ENCODE peak calls at places on chromosome 1, in four cellular contexts. One of them, this sample, is unnamed.

GRCh38 chr1:228064296-228064695 is 18.2 kb upstream of the ARF1 start:
- DNase-seq in pancreas: no peak
- DNase-seq in effector memory CD4-positive, alpha-beta T cell: no peak
- DNase-seq in HL-60: no peak
- DNase-seq in this sample: no peak

GRCh38 chr1:45243476-45244343 is 37.3 kb upstream of the ZSWIM5 start:
- DNase-seq in pancreas: no peak
- DNase-seq in HL-60: no peak
- DNase-seq in effector memory CD4-positive, alpha-beta T cell: no peak
- DNase-seq in this sample: no peak

GRCh38 chr1:13541435-13542215 is 27.8 kb upstream of the LRRC38 start:
- DNase-seq in pancreas: no peak
- DNase-seq in effector memory CD4-positive, alpha-beta T cell: no peak
- DNase-seq in HL-60: no peak
- DNase-seq in this sample: no peak

GRCh38 chr1:85047472-85048295 is 616 bp downstream of the MCOLN3 start:
- DNase-seq in pancreas: peak
- DNase-seq in effector memory CD4-positive, alpha-beta T cell: no peak
- DNase-seq in HL-60: no peak
- DNase-seq in this sample: no peak

GRCh38 chr1:3366181-3367051 is 88.0 kb upstream of the ARHGEF16 start:
- DNase-seq in HL-60: no peak
- DNase-seq in pancreas: no peak
- DNase-seq in effector memory CD4-positive, alpha-beta T cell: no peak
- DNase-seq in this sample: no peak

GRCh38 chr1:41365772-41366427 is 4.7 kb downstream of the FOXO6 start:
- DNase-seq in HL-60: no peak
- DNase-seq in pancreas: peak
- DNase-seq in effector memory CD4-positive, alpha-beta T cell: no peak
- DNase-seq in this sample: no peak

GRCh38 chr1:58465825-58466617 is 80.5 kb downstream of the OMA1 start:
- DNase-seq in HL-60: no peak
- DNase-seq in effector memory CD4-positive, alpha-beta T cell: no peak
- DNase-seq in pancreas: no peak
- DNase-seq in this sample: no peak

GRCh38 chr1:75130312-75130677 is 3.9 kb upstream of the LHX8 start:
- DNase-seq in HL-60: no peak
- DNase-seq in pancreas: no peak
- DNase-seq in effector memory CD4-positive, alpha-beta T cell: no peak
- DNase-seq in this sample: no peak

GRCh38 chr1:39538531-39539251 is 37.9 kb downstream of the PABPC4 start:
- DNase-seq in pancreas: no peak
- DNase-seq in HL-60: no peak
- DNase-seq in effector memory CD4-positive, alpha-beta T cell: no peak
- DNase-seq in this sample: no peak

GRCh38 chr1:98355656-98356384 is 305.7 kb upstream of the SNX7 start:
- DNase-seq in effector memory CD4-positive, alpha-beta T cell: no peak
- DNase-seq in pancreas: no peak
- DNase-seq in HL-60: no peak
- DNase-seq in this sample: peak

GRCh38 chr1:210233216-210233494 is 559 bp downstream of the SERTAD4 start:
- DNase-seq in effector memory CD4-positive, alpha-beta T cell: no peak
- DNase-seq in HL-60: no peak
- DNase-seq in pancreas: peak
- DNase-seq in this sample: no peak

GRCh38 chr1:184836934-184837698 is 82.5 kb upstream of the EDEM3 start:
- DNase-seq in effector memory CD4-positive, alpha-beta T cell: no peak
- DNase-seq in HL-60: no peak
- DNase-seq in pancreas: no peak
- DNase-seq in this sample: no peak

GRCh38 chr1:28087614-28088167 is 719 bp downstream of the EYA3 start:
- DNase-seq in effector memory CD4-positive, alpha-beta T cell: no peak
- DNase-seq in pancreas: no peak
- DNase-seq in HL-60: peak
- DNase-seq in this sample: no peak

GRCh38 chr1:196660912-196661311 is 9.1 kb downstream of the CFH start:
- DNase-seq in pancreas: no peak
- DNase-seq in effector memory CD4-positive, alpha-beta T cell: no peak
- DNase-seq in HL-60: no peak
- DNase-seq in this sample: no peak

GRCh38 chr1:236465959-236466303 is 57.9 kb upstream of the LGALS8 start:
- DNase-seq in HL-60: no peak
- DNase-seq in pancreas: no peak
- DNase-seq in effector memory CD4-positive, alpha-beta T cell: no peak
- DNase-seq in this sample: no peak

GRCh38 chr1:81478217-81478616 is 322.5 kb upstream of the ADGRL2 start:
- DNase-seq in effector memory CD4-positive, alpha-beta T cell: no peak
- DNase-seq in HL-60: no peak
- DNase-seq in pancreas: no peak
- DNase-seq in this sample: no peak

GRCh38 chr1:81472387-81472786 is 328.3 kb upstream of the ADGRL2 start:
- DNase-seq in effector memory CD4-positive, alpha-beta T cell: no peak
- DNase-seq in HL-60: no peak
- DNase-seq in pancreas: no peak
- DNase-seq in this sample: no peak

DNA sequence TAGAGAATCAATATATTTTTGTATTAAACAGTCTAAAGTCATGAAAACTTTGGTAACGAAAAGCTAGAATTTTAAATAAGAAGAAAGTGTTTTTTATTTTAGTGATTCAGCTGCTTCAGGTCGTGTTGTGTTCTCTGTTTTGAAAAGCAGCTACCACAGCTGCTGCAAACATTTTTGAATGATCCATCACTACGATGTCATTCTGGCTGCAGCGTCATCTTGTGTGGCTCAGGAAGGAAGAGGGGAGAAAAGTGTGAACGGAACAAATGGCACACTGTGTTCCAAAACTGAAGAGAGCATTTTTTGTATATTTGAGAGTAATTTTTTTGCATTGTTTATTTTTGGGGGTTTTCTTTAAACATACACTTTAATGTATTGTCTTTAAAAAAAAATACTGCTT is 323.0 kb upstream of the ADGRL2 start:
- DNase-seq in effector memory CD4-positive, alpha-beta T cell: no peak
- DNase-seq in pancreas: no peak
- DNase-seq in HL-60: no peak
- DNase-seq in this sample: peak
- H3K4me3 ChIP-seq in effector memory CD4-positive, alpha-beta T cell: no peak
- H3K4me3 ChIP-seq in pancreas: no peak
- H3K4me3 ChIP-seq in HL-60: no peak
- H3K4me3 ChIP-seq in this sample: no peak

GRCh38 chr1:93516164-93516563 is 68.2 kb downstream of the FNBP1L start:
- DNase-seq in effector memory CD4-positive, alpha-beta T cell: no peak
- DNase-seq in pancreas: no peak
- DNase-seq in HL-60: no peak
- DNase-seq in this sample: no peak

GRCh38 chr1:93518516-93518915 is 70.6 kb downstream of the FNBP1L start:
- DNase-seq in effector memory CD4-positive, alpha-beta T cell: no peak
- DNase-seq in HL-60: no peak
- DNase-seq in pancreas: no peak
- DNase-seq in this sample: no peak

GRCh38 chr1:93522721-93523120 is 74.8 kb downstream of the FNBP1L start:
- DNase-seq in HL-60: no peak
- DNase-seq in pancreas: no peak
- DNase-seq in effector memory CD4-positive, alpha-beta T cell: no peak
- DNase-seq in this sample: no peak

GRCh38 chr1:93521618-93522017 is 73.7 kb downstream of the FNBP1L start:
- DNase-seq in HL-60: no peak
- DNase-seq in pancreas: no peak
- DNase-seq in effector memory CD4-positive, alpha-beta T cell: no peak
- DNase-seq in this sample: no peak

DNA sequence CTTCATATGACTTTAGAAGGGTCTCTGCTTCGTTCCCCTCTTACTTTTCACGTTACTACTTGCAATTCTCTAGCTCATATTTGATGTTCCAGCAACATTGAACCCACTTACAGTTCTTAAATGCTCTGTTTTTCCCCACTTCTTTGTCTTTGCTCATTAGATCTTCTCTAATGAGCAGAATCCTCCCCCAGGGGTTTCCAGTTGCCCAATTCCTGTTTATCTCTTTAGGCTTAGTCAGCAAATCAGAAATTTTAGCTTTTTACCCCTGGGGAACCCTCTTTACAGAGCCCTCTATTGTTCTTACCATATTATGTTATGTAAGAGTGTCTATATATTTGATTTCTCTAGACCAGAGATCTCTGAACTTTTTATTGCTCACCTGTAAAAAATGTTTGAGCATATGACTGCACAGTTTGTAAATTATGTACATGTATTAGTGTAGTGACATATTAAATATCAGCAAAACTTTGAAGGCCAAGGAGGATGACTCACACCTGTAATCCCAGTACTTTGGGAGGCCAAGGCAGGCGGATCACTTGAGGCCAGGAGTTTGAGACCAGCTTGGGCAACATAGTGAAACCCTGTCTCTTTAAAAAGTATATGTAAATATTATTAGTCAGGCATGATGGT is 71.4 kb downstream of the FNBP1L start:
- DNase-seq in pancreas: no peak
- DNase-seq in effector memory CD4-positive, alpha-beta T cell: no peak
- DNase-seq in HL-60: no peak
- DNase-seq in this sample: no peak
- H3K4me3 ChIP-seq in pancreas: no peak
- H3K4me3 ChIP-seq in effector memory CD4-positive, alpha-beta T cell: no peak
- H3K4me3 ChIP-seq in HL-60: no peak
- H3K4me3 ChIP-seq in this sample: no peak

DNA sequence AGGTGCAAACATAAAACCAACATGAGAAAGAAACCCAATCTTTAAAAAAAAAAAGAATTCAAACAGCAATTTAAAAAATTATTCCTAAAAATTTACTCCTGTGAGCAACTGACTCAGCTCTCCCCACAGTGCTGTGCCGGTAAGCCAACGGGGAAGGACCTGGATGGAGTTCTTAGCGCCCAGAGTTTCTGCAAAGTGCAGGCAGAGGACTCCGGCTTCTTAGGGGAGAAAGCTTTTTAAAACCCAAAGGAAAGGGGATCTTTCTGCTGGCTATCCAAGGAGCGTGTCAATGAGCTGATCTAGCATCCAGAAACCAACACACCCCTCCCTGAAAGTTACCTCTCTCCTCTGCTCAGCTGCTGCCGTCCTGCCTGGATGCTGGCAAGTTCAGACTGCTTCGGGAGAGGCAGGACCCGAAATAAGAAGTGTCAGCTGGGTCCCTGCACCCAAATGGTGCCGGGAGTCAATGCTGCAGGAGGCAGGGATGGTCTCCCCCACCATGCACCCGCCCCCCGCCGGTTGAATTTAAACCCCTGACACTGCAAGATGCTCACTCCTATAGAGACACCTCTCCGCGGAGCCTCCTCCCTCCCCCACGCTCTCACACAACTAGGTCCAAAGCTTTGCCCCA is 32.2 kb upstream of the H6PD start:
- DNase-seq in pancreas: no peak
- DNase-seq in effector memory CD4-positive, alpha-beta T cell: no peak
- DNase-seq in HL-60: no peak
- DNase-seq in this sample: no peak
- H3K4me3 ChIP-seq in pancreas: no peak
- H3K4me3 ChIP-seq in effector memory CD4-positive, alpha-beta T cell: peak
- H3K4me3 ChIP-seq in HL-60: no peak
- H3K4me3 ChIP-seq in this sample: peak

GRCh38 chr1:114128293-114128692 is 25.4 kb downstream of the SYT6 start:
- DNase-seq in pancreas: no peak
- DNase-seq in effector memory CD4-positive, alpha-beta T cell: no peak
- DNase-seq in HL-60: no peak
- DNase-seq in this sample: no peak
- H3K4me3 ChIP-seq in pancreas: no peak
- H3K4me3 ChIP-seq in effector memory CD4-positive, alpha-beta T cell: no peak
- H3K4me3 ChIP-seq in HL-60: no peak
- H3K4me3 ChIP-seq in this sample: no peak